ENCODE peak calls at places on chromosomes 4 and X, in four cellular contexts. One of them, this sample, is unnamed.

GRCh38 chr4:124783847-124784246 is 71.3 kb upstream of the ANKRD50 start:
- DNase-seq in HepG2: no peak
- DNase-seq in K562: no peak
- DNase-seq in H1: no peak
- DNase-seq in this sample: no peak

GRCh38 chr4:151012836-151013235 is 2.2 kb downstream of the LRBA start:
- DNase-seq in HepG2: no peak
- DNase-seq in K562: no peak
- DNase-seq in H1: no peak
- DNase-seq in this sample: no peak

GRCh38 chrX:7228226-7228625 is 80.3 kb upstream of the PUDP start:
- DNase-seq in HepG2: no peak
- DNase-seq in K562: no peak
- DNase-seq in H1: no peak
- DNase-seq in this sample: no peak

GRCh38 chr4:106273831-106274230 is 42.2 kb downstream of the TBCK start:
- DNase-seq in HepG2: no peak
- DNase-seq in K562: no peak
- DNase-seq in H1: no peak
- DNase-seq in this sample: peak

GRCh38 chr4:138259296-138259695 is 17.1 kb upstream of the SLC7A11 start:
- DNase-seq in HepG2: no peak
- DNase-seq in K562: no peak
- DNase-seq in H1: no peak
- DNase-seq in this sample: no peak

GRCh38 chr4:129929052-129929451 is 833.1 kb downstream of the C4orf33 start:
- DNase-seq in HepG2: no peak
- DNase-seq in K562: no peak
- DNase-seq in H1: no peak
- DNase-seq in this sample: peak

GRCh38 chr4:19924761-19925160 is 326.9 kb upstream of the SLIT2 start:
- DNase-seq in HepG2: no peak
- DNase-seq in K562: no peak
- DNase-seq in H1: no peak
- DNase-seq in this sample: peak

GRCh38 chr4:63717384-63717783 is 691.9 kb downstream of the TECRL start:
- DNase-seq in HepG2: peak
- DNase-seq in K562: peak
- DNase-seq in H1: no peak
- DNase-seq in this sample: no peak

GRCh38 chr4:154687840-154688239 is 56.0 kb upstream of the LRAT start:
- DNase-seq in HepG2: no peak
- DNase-seq in K562: no peak
- DNase-seq in H1: no peak
- DNase-seq in this sample: no peak

GRCh38 chrX:97987979-97988378 is 1104.3 kb downstream of the RPA4 start:
- DNase-seq in HepG2: no peak
- DNase-seq in K562: no peak
- DNase-seq in H1: no peak
- DNase-seq in this sample: no peak

GRCh38 chr4:142322996-142323395 is 523.1 kb downstream of the INPP4B start:
- DNase-seq in HepG2: no peak
- DNase-seq in K562: no peak
- DNase-seq in H1: no peak
- DNase-seq in this sample: no peak

GRCh38 chrX:154348114-154348531 is 26.3 kb downstream of the FLNA start:
- DNase-seq in HepG2: no peak
- DNase-seq in K562: no peak
- DNase-seq in H1: no peak
- DNase-seq in this sample: no peak

GRCh38 chr4:159447296-159447695 is 344.4 kb downstream of the RAPGEF2 start:
- DNase-seq in HepG2: no peak
- DNase-seq in K562: no peak
- DNase-seq in H1: no peak
- DNase-seq in this sample: no peak

GRCh38 chrX:66045894-66046293 is 6.0 kb upstream of the VSIG4 start:
- DNase-seq in HepG2: no peak
- DNase-seq in K562: no peak
- DNase-seq in H1: no peak
- DNase-seq in this sample: no peak

GRCh38 chrX:24983931-24984330 is 31.8 kb downstream of the ARX start:
- DNase-seq in HepG2: no peak
- DNase-seq in K562: no peak
- DNase-seq in H1: no peak
- DNase-seq in this sample: no peak

GRCh38 chrX:47160781-47161180 is 15.8 kb downstream of the RBM10 start:
- DNase-seq in HepG2: no peak
- DNase-seq in K562: no peak
- DNase-seq in H1: no peak
- DNase-seq in this sample: no peak

GRCh38 chr4:113052379-113052951 is 3.0 kb downstream of the ANK2 start:
- DNase-seq in HepG2: no peak
- DNase-seq in K562: no peak
- DNase-seq in H1: no peak
- DNase-seq in this sample: no peak

GRCh38 chr4:6357476-6357875 is 87.8 kb downstream of the WFS1 start:
- DNase-seq in HepG2: no peak
- DNase-seq in K562: no peak
- DNase-seq in H1: no peak
- DNase-seq in this sample: no peak

GRCh38 chr4:6354626-6355025 is 85.0 kb downstream of the WFS1 start:
- DNase-seq in HepG2: no peak
- DNase-seq in K562: no peak
- DNase-seq in H1: no peak
- DNase-seq in this sample: no peak

GRCh38 chr4:6356076-6356560 is 86.5 kb downstream of the WFS1 start:
- DNase-seq in HepG2: no peak
- DNase-seq in K562: no peak
- DNase-seq in H1: no peak
- DNase-seq in this sample: no peak

GRCh38 chr4:6354119-6354518 is 84.5 kb downstream of the WFS1 start:
- DNase-seq in HepG2: no peak
- DNase-seq in K562: no peak
- DNase-seq in H1: no peak
- DNase-seq in this sample: no peak

GRCh38 chr4:6355052-6355451 is 85.4 kb downstream of the WFS1 start:
- DNase-seq in HepG2: no peak
- DNase-seq in K562: peak
- DNase-seq in H1: no peak
- DNase-seq in this sample: peak
- TF ChIP-seq JUN in HepG2: no peak
- TF ChIP-seq JUN in K562: no peak
- TF ChIP-seq JUN in H1: no peak
- TF ChIP-seq JUN in this sample: no peak

DNA sequence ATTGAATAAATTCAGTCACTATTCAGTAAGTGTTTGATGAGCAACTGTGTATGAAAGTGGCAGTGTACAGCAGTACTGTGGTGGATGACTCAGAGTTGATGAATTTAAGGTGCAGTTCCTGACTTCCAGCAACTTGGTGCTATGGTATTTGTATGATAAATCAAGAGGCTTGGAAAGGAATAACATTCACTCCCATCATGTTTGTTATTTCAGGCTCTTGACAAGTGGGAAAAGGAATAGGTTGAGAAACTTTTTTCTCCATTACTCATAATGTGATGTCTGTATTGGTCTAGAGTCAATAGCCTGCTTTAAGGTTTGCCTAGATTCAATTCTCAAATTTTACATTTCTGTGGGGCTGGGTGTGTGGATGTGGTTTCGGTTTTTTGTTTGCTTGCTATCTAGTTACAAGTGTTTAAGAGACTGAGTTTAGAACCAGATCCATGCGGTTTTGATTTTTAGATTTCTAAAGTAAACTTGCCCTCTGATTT is 35.1 kb upstream of the CYP2U1 start:
- DNase-seq in HepG2: peak
- DNase-seq in K562: no peak
- DNase-seq in H1: no peak
- DNase-seq in this sample: peak
- TF ChIP-seq POLR2AphosphoS5 in HepG2: no peak
- TF ChIP-seq POLR2AphosphoS5 in K562: no peak
- TF ChIP-seq POLR2AphosphoS5 in H1: no peak
- TF ChIP-seq POLR2AphosphoS5 in this sample: peak

GRCh38 chr4:102343964-102344519 is 1.2 kb downstream of the SLC39A8 start:
- DNase-seq in HepG2: no peak
- DNase-seq in K562: peak
- DNase-seq in H1: no peak
- DNase-seq in this sample: no peak
- TF ChIP-seq JUN in HepG2: no peak
- TF ChIP-seq JUN in K562: no peak
- TF ChIP-seq JUN in H1: no peak
- TF ChIP-seq JUN in this sample: no peak

DNA sequence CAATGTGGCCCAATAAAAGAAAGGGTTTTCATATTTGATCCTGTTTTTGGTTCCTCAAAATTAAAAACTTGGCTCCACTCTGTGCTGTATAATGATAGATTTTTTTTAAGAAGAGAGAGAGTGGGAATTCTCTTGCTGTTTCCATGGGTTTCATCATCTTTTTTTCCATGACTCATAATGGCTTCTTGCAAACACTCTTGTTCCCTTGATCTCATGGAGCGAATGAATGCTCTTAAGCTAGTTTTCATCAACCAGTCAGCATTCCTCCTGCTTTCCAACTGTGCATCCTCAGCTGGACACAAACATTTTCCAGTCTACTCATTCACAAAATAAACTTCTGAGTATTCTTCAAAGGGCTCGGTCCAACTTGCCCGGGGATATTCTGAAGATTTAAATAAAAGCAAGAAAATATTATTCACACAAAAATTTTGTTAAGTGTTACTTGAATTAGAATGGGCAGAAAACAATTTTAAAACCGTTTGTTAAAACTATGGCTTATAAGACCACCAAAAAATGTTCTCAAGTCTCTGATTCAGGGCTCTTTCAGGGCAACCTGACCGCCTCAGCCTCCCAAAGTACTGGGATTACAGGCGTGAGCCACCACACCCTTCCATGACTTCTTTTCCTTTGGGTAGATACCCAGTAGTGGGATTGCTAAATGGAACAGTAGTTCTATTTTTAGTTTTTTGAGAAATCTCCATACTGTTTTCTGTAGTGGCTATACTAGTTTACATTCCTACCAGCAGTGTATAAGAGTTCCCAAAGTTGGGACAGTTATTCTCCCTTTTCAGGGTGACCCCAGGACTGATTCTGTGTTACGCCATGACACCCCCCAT is 64.7 kb downstream of the TMEM156 start:
- DNase-seq in HepG2: peak
- DNase-seq in K562: no peak
- DNase-seq in H1: no peak
- DNase-seq in this sample: peak
- TF ChIP-seq POLR2AphosphoS5 in HepG2: no peak
- TF ChIP-seq POLR2AphosphoS5 in K562: no peak
- TF ChIP-seq POLR2AphosphoS5 in H1: no peak
- TF ChIP-seq POLR2AphosphoS5 in this sample: no peak

GRCh38 chr4:168367065-168367464 is 48.5 kb upstream of the DDX60 start:
- DNase-seq in HepG2: no peak
- DNase-seq in K562: no peak
- DNase-seq in H1: no peak
- DNase-seq in this sample: no peak
- TF ChIP-seq JUN in HepG2: no peak
- TF ChIP-seq JUN in K562: no peak
- TF ChIP-seq JUN in H1: no peak
- TF ChIP-seq JUN in this sample: no peak

DNA sequence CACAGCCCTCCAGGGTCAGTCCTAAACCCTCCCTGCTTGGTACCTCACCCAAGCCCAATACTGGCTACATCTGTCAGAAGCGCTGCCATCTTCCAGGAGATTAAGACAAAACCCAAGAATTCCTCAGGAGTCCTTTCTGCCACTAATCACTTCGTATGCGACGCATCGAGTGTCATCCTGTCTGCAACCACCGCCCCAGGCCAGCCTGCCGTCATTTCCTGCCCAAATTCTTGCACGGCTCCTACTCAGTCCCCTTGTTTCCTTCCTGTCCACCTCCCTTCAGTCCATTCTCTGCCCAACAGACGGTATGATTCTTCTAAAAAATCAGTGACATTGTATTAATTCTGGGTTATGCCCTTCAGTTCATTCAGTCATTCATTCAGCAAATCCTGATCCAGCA is 113.6 kb downstream of the NFKB1 start:
- DNase-seq in HepG2: no peak
- DNase-seq in K562: no peak
- DNase-seq in H1: no peak
- DNase-seq in this sample: no peak
- TF ChIP-seq POLR2AphosphoS5 in HepG2: no peak
- TF ChIP-seq POLR2AphosphoS5 in K562: no peak
- TF ChIP-seq POLR2AphosphoS5 in H1: no peak
- TF ChIP-seq POLR2AphosphoS5 in this sample: no peak

GRCh38 chr4:57448452-57448851 is 338.3 kb upstream of the IGFBP7 start:
- DNase-seq in HepG2: no peak
- DNase-seq in K562: no peak
- DNase-seq in H1: no peak
- DNase-seq in this sample: no peak

GRCh38 chr4:57442241-57442640 is 332.1 kb upstream of the IGFBP7 start:
- DNase-seq in HepG2: no peak
- DNase-seq in K562: no peak
- DNase-seq in H1: no peak
- DNase-seq in this sample: no peak

GRCh38 chr4:57437649-57438048 is 327.5 kb upstream of the IGFBP7 start:
- DNase-seq in HepG2: no peak
- DNase-seq in K562: no peak
- DNase-seq in H1: no peak
- DNase-seq in this sample: no peak

GRCh38 chr4:57443308-57444243 is 333.4 kb upstream of the IGFBP7 start:
- DNase-seq in HepG2: no peak
- DNase-seq in K562: no peak
- DNase-seq in H1: no peak
- DNase-seq in this sample: no peak

DNA sequence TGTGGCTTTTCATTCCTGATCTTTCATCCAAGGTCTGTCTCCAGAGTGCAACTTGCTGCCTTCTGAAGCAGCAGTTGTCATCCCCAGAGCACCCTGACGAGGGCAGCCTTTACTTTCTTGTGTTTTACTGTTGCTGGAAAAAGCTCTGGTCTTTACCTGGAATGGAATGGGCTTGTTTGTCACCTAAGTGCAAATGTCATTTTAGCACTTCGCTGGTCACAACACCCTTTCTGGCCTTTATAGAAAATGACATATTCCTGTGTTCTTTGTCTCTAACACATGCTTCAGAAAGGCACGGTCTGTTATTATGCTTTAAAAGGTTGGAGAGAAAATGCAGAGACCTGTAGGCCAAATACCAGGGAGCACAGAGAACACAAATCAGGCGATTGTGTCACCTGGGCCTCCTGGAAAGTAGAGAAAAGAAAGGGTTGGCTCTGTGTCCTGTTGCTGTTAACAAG is 332.7 kb upstream of the IGFBP7 start:
- DNase-seq in HepG2: peak
- DNase-seq in K562: peak
- DNase-seq in H1: peak
- DNase-seq in this sample: peak
- TF ChIP-seq JUN in HepG2: no peak
- TF ChIP-seq JUN in K562: no peak
- TF ChIP-seq JUN in H1: no peak
- TF ChIP-seq JUN in this sample: no peak

This sample was measured in endothelial cell of umbilical vein.